ENCODE peak calls at places on chromosomes 5 and 9, in ten cellular contexts. E is IMR-90, U is heart left ventricle, L is ovary, N is A549, P is transverse colon, X is gastrocnemius medialis, D is spleen, J is HCT116, W is tibial nerve. T is an unnamed sample. For H3K4me1, the result is how much of the 10 kb centered on the place peaks cover.

GRCh38 chr5:98470747-98471146 is 302.7 kb upstream of the RGMB start:
- DNase-seq in E (no peak), U (no peak), L (no peak), N (no peak), P (no peak), X (no peak), D (no peak), J (no peak), W (no peak), T (no peak)

GRCh38 chr5:139104577-139105271 is 93.4 kb downstream of the SIL1 start:
- DNase-seq in E (peak), U (no peak), L (peak), N (no peak), P (peak), X (peak), D (no peak), J (no peak), W (peak), T (peak)

GRCh38 chr9:129576546-129577543 is 44.1 kb downstream of the C9orf50 start:
- DNase-seq in E (peak), U (peak), L (no peak), N (no peak), P (no peak), X (no peak), D (no peak), J (no peak), W (no peak), T (peak)

GRCh38 chr5:76542887-76543690 is 80.1 kb downstream of the F2RL2 start:
- DNase-seq in E (peak), U (no peak), L (no peak), N (no peak), P (peak), X (no peak), D (peak), J (no peak), W (peak), T (no peak)

GRCh38 chr5:114362197-114362976 is 517 bp downstream of the KCNN2 start:
- DNase-seq in E (peak), U (no peak), L (no peak), N (peak), P (no peak), X (no peak), D (peak), J (no peak), W (no peak), T (no peak)

GRCh38 chr5:58462154-58462553 is 2.3 kb upstream of the PLK2 start:
- DNase-seq in E (no peak), U (no peak), L (no peak), N (peak), P (peak), X (no peak), D (no peak), J (peak), W (no peak), T (no peak)

GRCh38 chr9:14770592-14770991 is 48.1 kb upstream of the CER1 start:
- DNase-seq in E (no peak), U (no peak), L (no peak), N (no peak), P (no peak), X (no peak), D (no peak), J (no peak), W (no peak), T (no peak)

GRCh38 chr5:22531986-22532385 is 321.2 kb downstream of the CDH12 start:
- DNase-seq in E (no peak), U (no peak), L (no peak), N (no peak), P (no peak), X (no peak), D (no peak), J (no peak), W (no peak), T (no peak)

GRCh38 chr5:126416266-126416925 is 6.8 kb upstream of the GRAMD2B start:
- DNase-seq in E (no peak), U (no peak), L (no peak), N (no peak), P (no peak), X (no peak), D (no peak), J (no peak), W (no peak), T (no peak)

GRCh38 chr5:60586307-60586901 is 113.6 kb downstream of the DEPDC1B start:
- DNase-seq in E (peak), U (no peak), L (no peak), N (peak), P (no peak), X (no peak), D (no peak), J (peak), W (no peak), T (no peak)

GRCh38 chr9:16309350-16310271 is 560.9 kb downstream of the BNC2 start:
- DNase-seq in E (peak), U (peak), L (peak), N (no peak), P (peak), X (peak), D (no peak), J (no peak), W (peak), T (peak)

GRCh38 chr5:11037941-11038340 is 276.9 kb upstream of the DAP start:
- DNase-seq in E (no peak), U (no peak), L (no peak), N (no peak), P (no peak), X (no peak), D (no peak), J (no peak), W (no peak), T (no peak)

GRCh38 chr5:137015540-137016116 is 483.5 kb downstream of the SPOCK1 start:
- DNase-seq in E (no peak), U (no peak), L (no peak), N (no peak), P (no peak), X (no peak), D (no peak), J (no peak), W (no peak), T (no peak)

GRCh38 chr5:95970359-95970704 is 8.7 kb upstream of the ELL2 start:
- DNase-seq in E (no peak), U (no peak), L (no peak), N (no peak), P (no peak), X (no peak), D (no peak), J (no peak), W (no peak), T (no peak)

GRCh38 chr5:140217299-140218026 is 42.5 kb downstream of the CYSTM1 start:
- DNase-seq in E (no peak), U (no peak), L (no peak), N (no peak), P (no peak), X (no peak), D (no peak), J (no peak), W (no peak), T (no peak)

GRCh38 chr5:177313561-177314259 is 2.0 kb upstream of the MXD3 start:
- DNase-seq in E (no peak), U (no peak), L (peak), N (no peak), P (no peak), X (no peak), D (peak), J (no peak), W (no peak), T (no peak)

GRCh38 chr9:115198018-115198417 is 80.1 kb upstream of the TNC start:
- DNase-seq in E (peak), U (peak), L (no peak), N (no peak), P (peak), X (peak), D (no peak), J (no peak), W (peak), T (peak)

GRCh38 chr5:123066016-123066415 is 23.0 kb upstream of the PRDM6 start:
- DNase-seq in E (no peak), U (no peak), L (no peak), N (no peak), P (no peak), X (no peak), D (no peak), J (no peak), W (no peak), T (no peak)

GRCh38 chr5:154242964-154243376 is 52.4 kb downstream of the GALNT10 start:
- DNase-seq in E (no peak), U (no peak), L (no peak), N (no peak), P (no peak), X (no peak), D (no peak), J (no peak), W (no peak), T (no peak)

GRCh38 chr5:95866431-95867063 is 44.0 kb upstream of the GLRX start:
- DNase-seq in E (peak), U (no peak), L (no peak), N (no peak), P (no peak), X (no peak), D (no peak), J (no peak), W (no peak), T (no peak)

GRCh38 chr9:35627575-35627974 is 9.4 kb upstream of the CD72 start:
- DNase-seq in E (no peak), U (no peak), L (no peak), N (no peak), P (no peak), X (no peak), D (no peak), J (no peak), W (no peak), T (no peak)

GRCh38 chr9:35629597-35629996 is 11.4 kb upstream of the CD72 start:
- DNase-seq in E (no peak), U (no peak), L (no peak), N (no peak), P (no peak), X (no peak), D (no peak), J (no peak), W (no peak), T (no peak)

DNA sequence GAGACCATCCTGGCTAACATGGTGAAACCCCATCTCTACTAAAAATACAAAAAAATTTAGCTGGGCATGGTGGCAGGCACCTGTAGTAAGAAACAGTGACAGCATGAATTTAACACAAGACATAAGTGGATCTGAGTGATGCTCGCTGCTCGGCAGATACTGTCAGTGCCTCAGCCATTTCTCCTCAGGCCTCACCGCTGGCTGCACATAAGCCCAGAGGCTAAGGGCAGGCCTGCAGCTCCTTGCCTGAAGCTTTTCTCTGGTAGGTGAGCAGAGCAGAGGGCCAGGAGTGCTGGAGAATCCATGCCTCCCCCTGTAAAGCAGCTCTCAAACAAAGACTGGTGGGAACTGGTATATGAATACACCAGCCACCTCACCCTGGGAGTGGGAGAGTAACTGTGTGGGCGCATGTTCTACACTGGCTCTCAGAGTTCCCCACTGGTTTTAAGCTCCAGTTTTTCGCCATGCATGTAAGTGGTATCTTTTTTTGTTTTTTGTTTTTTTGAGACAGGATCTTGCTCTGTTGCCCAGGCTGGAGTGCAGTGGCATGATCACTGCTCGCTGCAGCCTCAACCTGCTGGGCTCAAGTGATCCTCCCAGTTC is 10.3 kb upstream of the CD72 start:
- DNase-seq in E (no peak), U (no peak), L (no peak), N (no peak), P (no peak), X (no peak), D (no peak), J (no peak), W (no peak), T (no peak)
- TF ChIP-seq POLR2A in E (no peak), U (no peak), L (no peak), N (no peak), P (no peak), X (no peak), D (no peak), J (no peak), W (no peak), T (no peak)

DNA sequence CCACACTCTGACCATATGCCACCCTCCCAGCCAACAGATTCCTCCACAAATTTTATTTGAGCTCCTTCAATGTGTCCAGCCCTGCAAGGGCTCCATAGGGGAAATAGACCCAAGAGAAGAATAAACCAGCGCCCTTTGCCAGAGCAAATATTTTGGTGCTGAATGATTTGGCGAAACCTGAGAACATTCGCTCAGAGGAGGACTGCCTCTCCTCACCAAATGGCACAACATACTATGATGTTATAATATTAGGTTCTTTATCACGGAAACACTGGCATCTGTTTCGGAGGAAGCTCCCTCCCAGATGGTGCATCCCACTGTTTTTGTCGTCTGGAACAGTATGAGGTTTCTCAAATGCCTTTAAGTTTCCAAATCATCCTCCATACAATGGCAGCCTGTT is 139.2 kb upstream of the ADRA1B start:
- DNase-seq in E (peak), U (no peak), L (no peak), N (no peak), P (no peak), X (no peak), D (no peak), J (no peak), W (no peak), T (no peak)
- H3K4me1 ChIP-seq in E (under half), U (under half), L (under half), N (under half), P (under half), X (under half), D (under half), J (half or more), W (under half), T (under half)

DNA sequence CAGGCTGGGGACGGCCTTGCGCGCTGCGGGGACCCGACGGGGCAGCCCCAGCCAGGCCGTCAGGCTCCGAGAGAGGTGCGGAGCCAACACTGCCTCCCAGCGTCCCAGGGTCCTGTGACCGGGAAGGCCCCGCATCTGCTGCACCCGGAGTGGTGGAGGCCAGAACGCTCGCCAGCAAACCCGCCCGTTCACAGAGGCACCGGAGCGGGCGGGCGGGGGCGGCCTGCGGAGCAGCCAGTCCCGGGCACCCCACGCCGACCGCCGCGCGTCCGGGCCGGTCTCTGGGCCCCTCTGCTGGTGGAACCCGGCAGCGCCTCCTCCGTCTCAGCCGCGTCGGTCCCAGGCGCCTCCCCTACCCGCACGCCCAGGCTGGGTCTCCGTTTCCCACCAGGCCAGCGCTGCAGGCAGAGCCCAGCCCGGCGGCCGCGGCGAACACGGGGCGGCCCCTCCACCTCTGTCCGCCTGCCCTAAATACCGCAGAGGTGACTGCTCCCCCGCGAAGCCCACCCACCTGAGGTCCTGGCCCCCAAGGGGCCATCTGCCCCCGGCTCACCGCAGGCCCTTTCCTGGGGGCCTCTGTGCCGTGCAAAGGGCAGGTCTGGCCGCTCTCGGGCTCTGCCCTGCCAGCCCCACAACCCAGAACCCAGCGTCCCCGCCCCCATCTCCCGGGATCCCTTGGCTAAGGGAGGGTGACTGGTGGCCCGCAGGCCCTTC is 15.9 kb downstream of the EXD3 start:
- DNase-seq in E (peak), U (peak), L (peak), N (peak), P (peak), X (no peak), D (peak), J (no peak), W (no peak), T (no peak)
- H3K27ac ChIP-seq in E (no peak), U (no peak), L (peak), N (peak), P (peak), X (peak), D (peak), J (no peak), W (peak), T (peak)

GRCh38 chr9:95074632-95075269 is 242.8 kb downstream of the FANCC start:
- DNase-seq in E (no peak), U (no peak), L (no peak), N (no peak), P (no peak), X (peak), D (no peak), J (no peak), W (no peak), T (no peak)

GRCh38 chr9:95075700-95076099 is 241.8 kb downstream of the FANCC start:
- DNase-seq in E (no peak), U (no peak), L (no peak), N (no peak), P (no peak), X (no peak), D (no peak), J (no peak), W (no peak), T (no peak)

GRCh38 chr9:95073042-95073607 is 244.4 kb downstream of the FANCC start:
- DNase-seq in E (no peak), U (no peak), L (no peak), N (peak), P (no peak), X (peak), D (no peak), J (no peak), W (no peak), T (no peak)

GRCh38 chr9:95071925-95072324 is 245.6 kb downstream of the FANCC start:
- DNase-seq in E (no peak), U (no peak), L (no peak), N (no peak), P (no peak), X (no peak), D (no peak), J (no peak), W (no peak), T (no peak)

GRCh38 chr9:95073918-95074317 is 243.6 kb downstream of the FANCC start:
- DNase-seq in E (no peak), U (no peak), L (no peak), N (no peak), P (no peak), X (no peak), D (no peak), J (no peak), W (no peak), T (no peak)
- TF ChIP-seq POLR2A in E (no peak), U (no peak), L (no peak), N (no peak), P (no peak), X (no peak), D (no peak), J (no peak), W (no peak), T (no peak)

GRCh38 chr5:113050606-113051391 is 74.2 kb downstream of the DCP2 start:
- DNase-seq in E (peak), U (no peak), L (no peak), N (no peak), P (no peak), X (no peak), D (no peak), J (no peak), W (peak), T (peak)

GRCh38 chr5:113054899-113055298 is 78.3 kb downstream of the DCP2 start:
- DNase-seq in E (no peak), U (no peak), L (no peak), N (no peak), P (no peak), X (no peak), D (no peak), J (no peak), W (no peak), T (no peak)

GRCh38 chr5:113056988-113057387 is 80.4 kb downstream of the DCP2 start:
- DNase-seq in E (no peak), U (no peak), L (no peak), N (no peak), P (no peak), X (no peak), D (no peak), J (no peak), W (no peak), T (no peak)

GRCh38 chr5:113052041-113052795 is 75.6 kb downstream of the DCP2 start:
- DNase-seq in E (no peak), U (no peak), L (peak), N (no peak), P (no peak), X (no peak), D (no peak), J (no peak), W (no peak), T (no peak)

DNA sequence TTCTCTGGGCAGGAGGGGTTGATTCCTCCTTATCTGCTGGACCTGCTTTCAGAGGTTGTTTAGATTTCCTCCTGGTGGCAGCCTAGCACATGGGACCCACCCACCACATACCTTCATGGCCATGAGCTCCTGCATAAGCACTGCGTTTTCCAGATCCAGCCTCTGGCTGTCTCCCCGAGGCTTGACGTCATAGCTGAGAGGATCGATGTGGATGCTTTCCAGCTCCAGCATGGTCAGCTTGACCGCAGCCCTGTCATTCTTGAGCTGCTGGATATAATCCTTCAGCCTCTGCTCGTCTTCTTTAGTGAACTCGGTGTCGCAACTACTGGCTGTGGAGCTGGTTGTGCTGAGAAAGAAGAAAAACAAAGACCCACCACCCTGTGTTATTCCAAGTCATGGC is 77.0 kb downstream of the DCP2 start:
- DNase-seq in E (peak), U (no peak), L (peak), N (no peak), P (no peak), X (no peak), D (no peak), J (no peak), W (no peak), T (peak)
- H3K4me1 ChIP-seq in E (under half), U (under half), L (under half), N (under half), P (under half), X (under half), D (under half), J (under half), W (under half), T (under half)

GRCh38 chr5:1162729-1163128 is 38.7 kb upstream of the SLC6A19 start:
- DNase-seq in E (no peak), U (no peak), L (no peak), N (no peak), P (no peak), X (no peak), D (no peak), J (no peak), W (no peak), T (no peak)
- H3K27ac ChIP-seq in E (no peak), U (no peak), L (no peak), N (no peak), P (no peak), X (no peak), D (no peak), J (no peak), W (no peak), T (no peak)

GRCh38 chr9:93451762-93452709 is 551 bp downstream of the FAM120A start:
- DNase-seq in E (peak), U (peak), L (peak), N (peak), P (peak), X (peak), D (peak), J (no peak), W (peak), T (peak)
- TF ChIP-seq POLR2A in E (no peak), U (no peak), L (no peak), N (no peak), P (peak), X (no peak), D (no peak), J (no peak), W (no peak), T (no peak)

GRCh38 chr9:127753556-127753955 is 18.5 kb upstream of the TOR2A start:
- DNase-seq in E (no peak), U (no peak), L (no peak), N (no peak), P (no peak), X (no peak), D (no peak), J (no peak), W (no peak), T (no peak)
- H3K4me1 ChIP-seq in E (under half), U (under half), L (under half), N (under half), P (under half), X (under half), D (half or more), J (under half), W (under half), T (under half)

GRCh38 chr5:12592228-12592627 is 688.0 kb upstream of the CTNND2 start:
- DNase-seq in E (no peak), U (no peak), L (no peak), N (no peak), P (no peak), X (no peak), D (no peak), J (no peak), W (no peak), T (no peak)
- H3K27ac ChIP-seq in E (no peak), U (no peak), L (no peak), N (no peak), P (no peak), X (no peak), D (no peak), J (no peak), W (no peak), T (no peak)

T was measured in uterus.